ENCODE peak calls at places on chromosome 2, in seven cellular contexts. One of them, this sample, is unnamed.

GRCh38 chr2:120230515-120231471 is 7.6 kb upstream of the TMEM185B start:
- DNase-seq in HCT116: no peak
- DNase-seq in GM12878: no peak
- DNase-seq in HepG2: no peak
- DNase-seq in K562: no peak
- DNase-seq in SK-N-SH: no peak
- DNase-seq in H1: no peak
- DNase-seq in this sample: no peak

GRCh38 chr2:110866496-110866895 is 134.1 kb downstream of the ACOXL start:
- DNase-seq in HCT116: no peak
- DNase-seq in K562: no peak
- DNase-seq in HepG2: no peak
- DNase-seq in GM12878: no peak
- DNase-seq in H1: no peak
- DNase-seq in SK-N-SH: no peak
- DNase-seq in this sample: no peak

GRCh38 chr2:127347734-127348392 is 39.9 kb downstream of the MAP3K2 start:
- DNase-seq in H1: no peak
- DNase-seq in SK-N-SH: no peak
- DNase-seq in HepG2: no peak
- DNase-seq in HCT116: no peak
- DNase-seq in GM12878: no peak
- DNase-seq in K562: no peak
- DNase-seq in this sample: no peak

GRCh38 chr2:186917866-186918265 is 68.9 kb upstream of the ZSWIM2 start:
- DNase-seq in GM12878: no peak
- DNase-seq in H1: no peak
- DNase-seq in K562: no peak
- DNase-seq in HCT116: no peak
- DNase-seq in HepG2: no peak
- DNase-seq in SK-N-SH: no peak
- DNase-seq in this sample: no peak

GRCh38 chr2:118689874-118690273 is 157.6 kb downstream of the EN1 start:
- DNase-seq in GM12878: no peak
- DNase-seq in SK-N-SH: no peak
- DNase-seq in H1: no peak
- DNase-seq in HepG2: no peak
- DNase-seq in K562: no peak
- DNase-seq in HCT116: no peak
- DNase-seq in this sample: no peak

GRCh38 chr2:196927318-196928225 is 1.1 kb upstream of the PGAP1 start:
- DNase-seq in SK-N-SH: no peak
- DNase-seq in K562: peak; percentile 5
- DNase-seq in HepG2: peak; percentile 57
- DNase-seq in HCT116: no peak
- DNase-seq in GM12878: no peak
- DNase-seq in H1: no peak
- DNase-seq in this sample: peak; percentile 26

GRCh38 chr2:227812001-227812400 is 1.6 kb upstream of the CCL20 start:
- DNase-seq in HepG2: no peak
- DNase-seq in SK-N-SH: no peak
- DNase-seq in HCT116: no peak
- DNase-seq in GM12878: no peak
- DNase-seq in H1: no peak
- DNase-seq in K562: no peak
- DNase-seq in this sample: no peak

GRCh38 chr2:189115126-189115525 is 64.4 kb downstream of the COL5A2 start:
- DNase-seq in HCT116: peak; percentile 12
- DNase-seq in K562: no peak
- DNase-seq in H1: no peak
- DNase-seq in HepG2: no peak
- DNase-seq in GM12878: no peak
- DNase-seq in SK-N-SH: no peak
- DNase-seq in this sample: peak; percentile 27

GRCh38 chr2:188382107-188382506 is 90.4 kb downstream of the GULP1 start:
- DNase-seq in H1: no peak
- DNase-seq in K562: no peak
- DNase-seq in SK-N-SH: no peak
- DNase-seq in HepG2: no peak
- DNase-seq in HCT116: no peak
- DNase-seq in GM12878: no peak
- DNase-seq in this sample: no peak

GRCh38 chr2:125581561-125581960 is 1074.4 kb upstream of the GYPC start:
- DNase-seq in H1: no peak
- DNase-seq in GM12878: no peak
- DNase-seq in HCT116: no peak
- DNase-seq in K562: no peak
- DNase-seq in SK-N-SH: no peak
- DNase-seq in HepG2: no peak
- DNase-seq in this sample: no peak

GRCh38 chr2:108925286-108925685 is 63.7 kb downstream of the EDAR start:
- DNase-seq in SK-N-SH: no peak
- DNase-seq in K562: no peak
- DNase-seq in H1: no peak
- DNase-seq in GM12878: no peak
- DNase-seq in HCT116: no peak
- DNase-seq in HepG2: no peak
- DNase-seq in this sample: no peak

GRCh38 chr2:176122266-176122632 is 270 bp upstream of the HOXD9 start:
- DNase-seq in H1: no peak
- DNase-seq in HCT116: no peak
- DNase-seq in HepG2: no peak
- DNase-seq in SK-N-SH: peak; percentile 89
- DNase-seq in K562: no peak
- DNase-seq in GM12878: no peak
- DNase-seq in this sample: no peak

GRCh38 chr2:133600231-133600630 is 32.0 kb upstream of the NCKAP5 start:
- DNase-seq in H1: no peak
- DNase-seq in HepG2: no peak
- DNase-seq in SK-N-SH: no peak
- DNase-seq in GM12878: no peak
- DNase-seq in K562: no peak
- DNase-seq in HCT116: no peak
- DNase-seq in this sample: no peak

GRCh38 chr2:137357641-137358040 is 592.3 kb downstream of the THSD7B start:
- DNase-seq in HCT116: no peak
- DNase-seq in GM12878: no peak
- DNase-seq in K562: no peak
- DNase-seq in HepG2: no peak
- DNase-seq in H1: no peak
- DNase-seq in SK-N-SH: no peak
- DNase-seq in this sample: no peak

GRCh38 chr2:168118733-168119518 is 128.5 kb downstream of the STK39 start:
- DNase-seq in H1: no peak
- DNase-seq in K562: peak; percentile 76
- DNase-seq in HepG2: peak; percentile 71
- DNase-seq in SK-N-SH: peak; percentile 17
- DNase-seq in HCT116: peak; percentile 21
- DNase-seq in GM12878: no peak
- DNase-seq in this sample: peak; percentile 73

GRCh38 chr2:129199501-129199900 is 780.0 kb upstream of the RAB6C start:
- DNase-seq in HCT116: no peak
- DNase-seq in GM12878: no peak
- DNase-seq in H1: no peak
- DNase-seq in HepG2: no peak
- DNase-seq in SK-N-SH: no peak
- DNase-seq in K562: no peak
- DNase-seq in this sample: peak; percentile 63

GRCh38 chr2:151657667-151658076 is 76.6 kb downstream of the NEB start:
- DNase-seq in SK-N-SH: no peak
- DNase-seq in H1: no peak
- DNase-seq in HCT116: no peak
- DNase-seq in HepG2: no peak
- DNase-seq in GM12878: no peak
- DNase-seq in K562: peak; percentile 16
- DNase-seq in this sample: no peak

GRCh38 chr2:167293172-167293781 is 405.0 kb downstream of the XIRP2 start:
- DNase-seq in SK-N-SH: no peak
- DNase-seq in HepG2: no peak
- DNase-seq in HCT116: no peak
- DNase-seq in K562: no peak
- DNase-seq in GM12878: no peak
- DNase-seq in H1: no peak
- DNase-seq in this sample: no peak

GRCh38 chr2:177622516-177622915 is 229.9 kb downstream of the AGPS start:
- DNase-seq in K562: no peak
- DNase-seq in SK-N-SH: no peak
- DNase-seq in HepG2: peak; percentile 30
- DNase-seq in GM12878: no peak
- DNase-seq in H1: no peak
- DNase-seq in HCT116: peak; percentile 13
- DNase-seq in this sample: no peak

GRCh38 chr2:224017976-224018375 is 21.1 kb downstream of the SERPINE2 start:
- DNase-seq in HepG2: no peak
- DNase-seq in K562: no peak
- DNase-seq in GM12878: no peak
- DNase-seq in H1: no peak
- DNase-seq in HCT116: no peak
- DNase-seq in SK-N-SH: no peak
- DNase-seq in this sample: no peak

GRCh38 chr2:22124003-22124402 is 1000.2 kb downstream of the TDRD15 start:
- DNase-seq in HepG2: peak; percentile 10
- DNase-seq in K562: no peak
- DNase-seq in H1: no peak
- DNase-seq in SK-N-SH: no peak
- DNase-seq in HCT116: no peak
- DNase-seq in GM12878: no peak
- DNase-seq in this sample: no peak

GRCh38 chr2:238061310-238062202 is 755 bp downstream of the SCLY start:
- DNase-seq in GM12878: no peak
- DNase-seq in K562: peak; percentile 51
- DNase-seq in SK-N-SH: peak; percentile 64
- DNase-seq in H1: no peak
- DNase-seq in HepG2: peak; percentile 35
- DNase-seq in HCT116: no peak
- DNase-seq in this sample: peak; percentile 28

GRCh38 chr2:60358471-60358870 is 195.0 kb downstream of the BCL11A start:
- DNase-seq in HepG2: no peak
- DNase-seq in SK-N-SH: no peak
- DNase-seq in GM12878: no peak
- DNase-seq in H1: no peak
- DNase-seq in HCT116: no peak
- DNase-seq in K562: no peak
- DNase-seq in this sample: no peak

GRCh38 chr2:60361498-60361897 is 192.0 kb downstream of the BCL11A start:
- DNase-seq in GM12878: no peak
- DNase-seq in H1: no peak
- DNase-seq in SK-N-SH: no peak
- DNase-seq in HCT116: no peak
- DNase-seq in HepG2: no peak
- DNase-seq in K562: no peak
- DNase-seq in this sample: no peak

GRCh38 chr2:60356346-60356745 is 197.1 kb downstream of the BCL11A start:
- DNase-seq in H1: no peak
- DNase-seq in K562: no peak
- DNase-seq in HCT116: no peak
- DNase-seq in SK-N-SH: no peak
- DNase-seq in HepG2: no peak
- DNase-seq in GM12878: no peak
- DNase-seq in this sample: no peak

GRCh38 chr2:60355849-60356261 is 197.6 kb downstream of the BCL11A start:
- DNase-seq in SK-N-SH: no peak
- DNase-seq in H1: no peak
- DNase-seq in HepG2: no peak
- DNase-seq in GM12878: no peak
- DNase-seq in HCT116: no peak
- DNase-seq in K562: no peak
- DNase-seq in this sample: no peak

GRCh38 chr2:60359569-60359968 is 193.9 kb downstream of the BCL11A start:
- DNase-seq in HCT116: no peak
- DNase-seq in H1: no peak
- DNase-seq in HepG2: no peak
- DNase-seq in GM12878: no peak
- DNase-seq in K562: no peak
- DNase-seq in SK-N-SH: no peak
- DNase-seq in this sample: no peak
- TF ChIP-seq JUND in HCT116: no peak
- TF ChIP-seq JUND in H1: no peak
- TF ChIP-seq JUND in HepG2: no peak
- TF ChIP-seq JUND in GM12878: no peak
- TF ChIP-seq JUND in K562: no peak
- TF ChIP-seq JUND in SK-N-SH: no peak
- TF ChIP-seq JUND in this sample: no peak

GRCh38 chr2:219423656-219424378 is 5.6 kb downstream of the DES start:
- DNase-seq in HCT116: no peak
- DNase-seq in HepG2: no peak
- DNase-seq in K562: no peak
- DNase-seq in SK-N-SH: no peak
- DNase-seq in H1: no peak
- DNase-seq in GM12878: no peak
- DNase-seq in this sample: no peak

GRCh38 chr2:219422944-219423534 is 4.9 kb downstream of the DES start:
- DNase-seq in HCT116: no peak
- DNase-seq in SK-N-SH: no peak
- DNase-seq in HepG2: no peak
- DNase-seq in K562: no peak
- DNase-seq in GM12878: no peak
- DNase-seq in H1: no peak
- DNase-seq in this sample: no peak

GRCh38 chr2:219426068-219426443 is 7.9 kb downstream of the DES start:
- DNase-seq in HCT116: no peak
- DNase-seq in GM12878: no peak
- DNase-seq in SK-N-SH: no peak
- DNase-seq in H1: no peak
- DNase-seq in K562: no peak
- DNase-seq in HepG2: no peak
- DNase-seq in this sample: no peak

GRCh38 chr2:219426534-219427136 is 8.0 kb upstream of the SPEG start:
- DNase-seq in SK-N-SH: no peak
- DNase-seq in HepG2: no peak
- DNase-seq in GM12878: no peak
- DNase-seq in K562: no peak
- DNase-seq in H1: no peak
- DNase-seq in HCT116: no peak
- DNase-seq in this sample: no peak

GRCh38 chr2:219425238-219426067 is 7.3 kb downstream of the DES start:
- DNase-seq in H1: no peak
- DNase-seq in HCT116: no peak
- DNase-seq in HepG2: no peak
- DNase-seq in SK-N-SH: no peak
- DNase-seq in GM12878: no peak
- DNase-seq in K562: no peak
- DNase-seq in this sample: no peak
- TF ChIP-seq JUND in H1: no peak
- TF ChIP-seq JUND in HCT116: no peak
- TF ChIP-seq JUND in HepG2: no peak
- TF ChIP-seq JUND in SK-N-SH: no peak
- TF ChIP-seq JUND in GM12878: no peak
- TF ChIP-seq JUND in K562: no peak
- TF ChIP-seq JUND in this sample: no peak

GRCh38 chr2:113124181-113124961 is 3.0 kb upstream of the IL1RN start:
- DNase-seq in GM12878: peak; percentile 38
- DNase-seq in H1: no peak
- DNase-seq in K562: no peak
- DNase-seq in HCT116: no peak
- DNase-seq in SK-N-SH: no peak
- DNase-seq in HepG2: peak; percentile 23
- DNase-seq in this sample: no peak
- TF ChIP-seq JUND in GM12878: no peak
- TF ChIP-seq JUND in H1: no peak
- TF ChIP-seq JUND in K562: no peak
- TF ChIP-seq JUND in HCT116: no peak
- TF ChIP-seq JUND in SK-N-SH: no peak
- TF ChIP-seq JUND in HepG2: no peak
- TF ChIP-seq JUND in this sample: no peak

GRCh38 chr2:37558622-37559021 is 112.8 kb downstream of the CDC42EP3 start:
- DNase-seq in HepG2: no peak
- DNase-seq in HCT116: no peak
- DNase-seq in SK-N-SH: no peak
- DNase-seq in H1: no peak
- DNase-seq in K562: peak; percentile 34
- DNase-seq in GM12878: no peak
- DNase-seq in this sample: no peak
- TF ChIP-seq JUND in HepG2: no peak
- TF ChIP-seq JUND in HCT116: no peak
- TF ChIP-seq JUND in SK-N-SH: no peak
- TF ChIP-seq JUND in H1: no peak
- TF ChIP-seq JUND in K562: no peak
- TF ChIP-seq JUND in GM12878: no peak
- TF ChIP-seq JUND in this sample: no peak